ENCODE peak calls at places on chromosomes 13 and 19, in six cellular contexts. One of them, this sample, is unnamed.

GRCh38 chr19:388691-389090 is 20.3 kb downstream of the C2CD4C start:
- DNase-seq in epithelial cell of esophagus: no peak
- DNase-seq in fibroblast of villous mesenchyme: no peak
- DNase-seq in activated naive CD8-positive, alpha-beta T cell treated with anti-CD3 and anti-CD28 coated beads, Interleukin-2, amount 50 U/mL, for 16 hours: no peak
- DNase-seq in ELR: no peak
- DNase-seq in neural crest cell: no peak
- DNase-seq in this sample: no peak

GRCh38 chr19:12946092-12946845 is 607 bp downstream of the RAD23A start:
- DNase-seq in epithelial cell of esophagus: peak
- DNase-seq in fibroblast of villous mesenchyme: peak
- DNase-seq in activated naive CD8-positive, alpha-beta T cell treated with anti-CD3 and anti-CD28 coated beads, Interleukin-2, amount 50 U/mL, for 16 hours: no peak
- DNase-seq in ELR: peak
- DNase-seq in neural crest cell: peak
- DNase-seq in this sample: no peak

GRCh38 chr13:36718146-36718545 is 44.3 kb downstream of the SERTM1 start:
- DNase-seq in epithelial cell of esophagus: peak
- DNase-seq in fibroblast of villous mesenchyme: no peak
- DNase-seq in activated naive CD8-positive, alpha-beta T cell treated with anti-CD3 and anti-CD28 coated beads, Interleukin-2, amount 50 U/mL, for 16 hours: no peak
- DNase-seq in ELR: peak
- DNase-seq in neural crest cell: no peak
- DNase-seq in this sample: no peak

GRCh38 chr13:61833228-61833627 is 417.6 kb upstream of the PCDH20 start:
- DNase-seq in epithelial cell of esophagus: peak
- DNase-seq in fibroblast of villous mesenchyme: no peak
- DNase-seq in activated naive CD8-positive, alpha-beta T cell treated with anti-CD3 and anti-CD28 coated beads, Interleukin-2, amount 50 U/mL, for 16 hours: no peak
- DNase-seq in ELR: no peak
- DNase-seq in neural crest cell: no peak
- DNase-seq in this sample: no peak

GRCh38 chr13:99072356-99072755 is 94.5 kb upstream of the DOCK9 start:
- DNase-seq in epithelial cell of esophagus: no peak
- DNase-seq in fibroblast of villous mesenchyme: no peak
- DNase-seq in activated naive CD8-positive, alpha-beta T cell treated with anti-CD3 and anti-CD28 coated beads, Interleukin-2, amount 50 U/mL, for 16 hours: no peak
- DNase-seq in ELR: no peak
- DNase-seq in neural crest cell: no peak
- DNase-seq in this sample: no peak

GRCh38 chr19:46489445-46490272 is 6.0 kb downstream of the PNMA8B start:
- DNase-seq in epithelial cell of esophagus: peak
- DNase-seq in fibroblast of villous mesenchyme: peak
- DNase-seq in activated naive CD8-positive, alpha-beta T cell treated with anti-CD3 and anti-CD28 coated beads, Interleukin-2, amount 50 U/mL, for 16 hours: no peak
- DNase-seq in ELR: no peak
- DNase-seq in neural crest cell: no peak
- DNase-seq in this sample: peak

GRCh38 chr13:113207890-113208423 is 512 bp downstream of the PCID2 start:
- DNase-seq in epithelial cell of esophagus: peak
- DNase-seq in fibroblast of villous mesenchyme: peak
- DNase-seq in activated naive CD8-positive, alpha-beta T cell treated with anti-CD3 and anti-CD28 coated beads, Interleukin-2, amount 50 U/mL, for 16 hours: no peak
- DNase-seq in ELR: peak
- DNase-seq in neural crest cell: no peak
- DNase-seq in this sample: no peak

GRCh38 chr13:84645196-84646071 is 763.2 kb upstream of the SLITRK1 start:
- DNase-seq in epithelial cell of esophagus: peak
- DNase-seq in fibroblast of villous mesenchyme: no peak
- DNase-seq in activated naive CD8-positive, alpha-beta T cell treated with anti-CD3 and anti-CD28 coated beads, Interleukin-2, amount 50 U/mL, for 16 hours: no peak
- DNase-seq in ELR: no peak
- DNase-seq in neural crest cell: no peak
- DNase-seq in this sample: no peak

GRCh38 chr13:49996166-49996915 is 501 bp upstream of the TRIM13 start:
- DNase-seq in epithelial cell of esophagus: peak
- DNase-seq in fibroblast of villous mesenchyme: peak
- DNase-seq in activated naive CD8-positive, alpha-beta T cell treated with anti-CD3 and anti-CD28 coated beads, Interleukin-2, amount 50 U/mL, for 16 hours: peak
- DNase-seq in ELR: peak
- DNase-seq in neural crest cell: peak
- DNase-seq in this sample: peak

GRCh38 chr19:17680235-17680722 is 7.9 kb downstream of the UNC13A start:
- DNase-seq in epithelial cell of esophagus: peak
- DNase-seq in fibroblast of villous mesenchyme: peak
- DNase-seq in activated naive CD8-positive, alpha-beta T cell treated with anti-CD3 and anti-CD28 coated beads, Interleukin-2, amount 50 U/mL, for 16 hours: no peak
- DNase-seq in ELR: peak
- DNase-seq in neural crest cell: peak
- DNase-seq in this sample: peak

GRCh38 chr13:25214371-25215252 is 42.5 kb upstream of the AMER2 start:
- DNase-seq in epithelial cell of esophagus: peak
- DNase-seq in fibroblast of villous mesenchyme: peak
- DNase-seq in activated naive CD8-positive, alpha-beta T cell treated with anti-CD3 and anti-CD28 coated beads, Interleukin-2, amount 50 U/mL, for 16 hours: no peak
- DNase-seq in ELR: peak
- DNase-seq in neural crest cell: no peak
- DNase-seq in this sample: peak

GRCh38 chr19:932647-933552 is 7.1 kb downstream of the ARID3A start:
- DNase-seq in epithelial cell of esophagus: peak
- DNase-seq in fibroblast of villous mesenchyme: peak
- DNase-seq in activated naive CD8-positive, alpha-beta T cell treated with anti-CD3 and anti-CD28 coated beads, Interleukin-2, amount 50 U/mL, for 16 hours: no peak
- DNase-seq in ELR: peak
- DNase-seq in neural crest cell: peak
- DNase-seq in this sample: no peak

GRCh38 chr19:18044825-18045304 is 36.9 kb downstream of the ARRDC2 start:
- DNase-seq in epithelial cell of esophagus: peak
- DNase-seq in fibroblast of villous mesenchyme: peak
- DNase-seq in activated naive CD8-positive, alpha-beta T cell treated with anti-CD3 and anti-CD28 coated beads, Interleukin-2, amount 50 U/mL, for 16 hours: peak
- DNase-seq in ELR: peak
- DNase-seq in neural crest cell: no peak
- DNase-seq in this sample: peak

GRCh38 chr19:35529241-35530218 is 1.4 kb upstream of the SBSN start:
- DNase-seq in epithelial cell of esophagus: peak
- DNase-seq in fibroblast of villous mesenchyme: no peak
- DNase-seq in activated naive CD8-positive, alpha-beta T cell treated with anti-CD3 and anti-CD28 coated beads, Interleukin-2, amount 50 U/mL, for 16 hours: no peak
- DNase-seq in ELR: no peak
- DNase-seq in neural crest cell: no peak
- DNase-seq in this sample: no peak

GRCh38 chr13:80339841-80340642 is 884 bp downstream of the SPRY2 start:
- DNase-seq in epithelial cell of esophagus: peak
- DNase-seq in fibroblast of villous mesenchyme: peak
- DNase-seq in activated naive CD8-positive, alpha-beta T cell treated with anti-CD3 and anti-CD28 coated beads, Interleukin-2, amount 50 U/mL, for 16 hours: no peak
- DNase-seq in ELR: peak
- DNase-seq in neural crest cell: peak
- DNase-seq in this sample: peak

GRCh38 chr13:40982772-40983171 is 36.3 kb downstream of the ELF1 start:
- DNase-seq in epithelial cell of esophagus: peak
- DNase-seq in fibroblast of villous mesenchyme: peak
- DNase-seq in activated naive CD8-positive, alpha-beta T cell treated with anti-CD3 and anti-CD28 coated beads, Interleukin-2, amount 50 U/mL, for 16 hours: no peak
- DNase-seq in ELR: peak
- DNase-seq in neural crest cell: no peak
- DNase-seq in this sample: peak

GRCh38 chr19:55437410-55437809 is 5.7 kb downstream of the SHISA7 start:
- DNase-seq in epithelial cell of esophagus: peak
- DNase-seq in fibroblast of villous mesenchyme: peak
- DNase-seq in activated naive CD8-positive, alpha-beta T cell treated with anti-CD3 and anti-CD28 coated beads, Interleukin-2, amount 50 U/mL, for 16 hours: no peak
- DNase-seq in ELR: peak
- DNase-seq in neural crest cell: peak
- DNase-seq in this sample: no peak

GRCh38 chr19:2282062-2282861 is at the start of gene PEAK3:
- DNase-seq in epithelial cell of esophagus: no peak
- DNase-seq in fibroblast of villous mesenchyme: peak
- DNase-seq in activated naive CD8-positive, alpha-beta T cell treated with anti-CD3 and anti-CD28 coated beads, Interleukin-2, amount 50 U/mL, for 16 hours: no peak
- DNase-seq in ELR: peak
- DNase-seq in neural crest cell: peak
- DNase-seq in this sample: peak

GRCh38 chr19:4780860-4781259 is 10.7 kb upstream of the FEM1A start:
- DNase-seq in epithelial cell of esophagus: no peak
- DNase-seq in fibroblast of villous mesenchyme: no peak
- DNase-seq in activated naive CD8-positive, alpha-beta T cell treated with anti-CD3 and anti-CD28 coated beads, Interleukin-2, amount 50 U/mL, for 16 hours: no peak
- DNase-seq in ELR: no peak
- DNase-seq in neural crest cell: no peak
- DNase-seq in this sample: no peak

GRCh38 chr13:44874886-44875630 is 114.2 kb downstream of the NUFIP1 start:
- DNase-seq in epithelial cell of esophagus: no peak
- DNase-seq in fibroblast of villous mesenchyme: no peak
- DNase-seq in activated naive CD8-positive, alpha-beta T cell treated with anti-CD3 and anti-CD28 coated beads, Interleukin-2, amount 50 U/mL, for 16 hours: no peak
- DNase-seq in ELR: no peak
- DNase-seq in neural crest cell: no peak
- DNase-seq in this sample: no peak

GRCh38 chr13:30877335-30877734 is 28.7 kb upstream of the MEDAG start:
- DNase-seq in epithelial cell of esophagus: no peak
- DNase-seq in fibroblast of villous mesenchyme: peak
- DNase-seq in activated naive CD8-positive, alpha-beta T cell treated with anti-CD3 and anti-CD28 coated beads, Interleukin-2, amount 50 U/mL, for 16 hours: no peak
- DNase-seq in ELR: no peak
- DNase-seq in neural crest cell: no peak
- DNase-seq in this sample: no peak

GRCh38 chr13:35767256-35767981 is 290.9 kb upstream of the MAB21L1 start:
- DNase-seq in epithelial cell of esophagus: no peak
- DNase-seq in fibroblast of villous mesenchyme: no peak
- DNase-seq in activated naive CD8-positive, alpha-beta T cell treated with anti-CD3 and anti-CD28 coated beads, Interleukin-2, amount 50 U/mL, for 16 hours: no peak
- DNase-seq in ELR: no peak
- DNase-seq in neural crest cell: no peak
- DNase-seq in this sample: no peak

GRCh38 chr13:106617561-106617960 is 49.6 kb upstream of the ARGLU1 start:
- DNase-seq in epithelial cell of esophagus: peak
- DNase-seq in fibroblast of villous mesenchyme: no peak
- DNase-seq in activated naive CD8-positive, alpha-beta T cell treated with anti-CD3 and anti-CD28 coated beads, Interleukin-2, amount 50 U/mL, for 16 hours: no peak
- DNase-seq in ELR: peak
- DNase-seq in neural crest cell: no peak
- DNase-seq in this sample: peak

GRCh38 chr13:68522184-68522583 is 1292.0 kb upstream of the PCDH9 start:
- DNase-seq in epithelial cell of esophagus: no peak
- DNase-seq in fibroblast of villous mesenchyme: no peak
- DNase-seq in activated naive CD8-positive, alpha-beta T cell treated with anti-CD3 and anti-CD28 coated beads, Interleukin-2, amount 50 U/mL, for 16 hours: no peak
- DNase-seq in ELR: no peak
- DNase-seq in neural crest cell: no peak
- DNase-seq in this sample: no peak

GRCh38 chr13:20175406-20175794 is 14.5 kb upstream of the GJA3 start:
- DNase-seq in epithelial cell of esophagus: no peak
- DNase-seq in fibroblast of villous mesenchyme: no peak
- DNase-seq in activated naive CD8-positive, alpha-beta T cell treated with anti-CD3 and anti-CD28 coated beads, Interleukin-2, amount 50 U/mL, for 16 hours: no peak
- DNase-seq in ELR: no peak
- DNase-seq in neural crest cell: no peak
- DNase-seq in this sample: no peak

GRCh38 chr13:94658926-94659649 is 53.3 kb downstream of the SOX21 start:
- DNase-seq in epithelial cell of esophagus: peak
- DNase-seq in fibroblast of villous mesenchyme: no peak
- DNase-seq in activated naive CD8-positive, alpha-beta T cell treated with anti-CD3 and anti-CD28 coated beads, Interleukin-2, amount 50 U/mL, for 16 hours: no peak
- DNase-seq in ELR: peak
- DNase-seq in neural crest cell: no peak
- DNase-seq in this sample: no peak

GRCh38 chr19:18020212-18021067 is 12.5 kb downstream of the ARRDC2 start:
- DNase-seq in epithelial cell of esophagus: no peak
- DNase-seq in fibroblast of villous mesenchyme: peak
- DNase-seq in activated naive CD8-positive, alpha-beta T cell treated with anti-CD3 and anti-CD28 coated beads, Interleukin-2, amount 50 U/mL, for 16 hours: no peak
- DNase-seq in ELR: peak
- DNase-seq in neural crest cell: no peak
- DNase-seq in this sample: peak

GRCh38 chr13:20873348-20873747 is 29.2 kb downstream of the XPO4 start:
- DNase-seq in epithelial cell of esophagus: peak
- DNase-seq in fibroblast of villous mesenchyme: peak
- DNase-seq in activated naive CD8-positive, alpha-beta T cell treated with anti-CD3 and anti-CD28 coated beads, Interleukin-2, amount 50 U/mL, for 16 hours: no peak
- DNase-seq in ELR: peak
- DNase-seq in neural crest cell: no peak
- DNase-seq in this sample: no peak

GRCh38 chr19:15291089-15291488 is 41.2 kb downstream of the BRD4 start:
- DNase-seq in epithelial cell of esophagus: no peak
- DNase-seq in fibroblast of villous mesenchyme: peak
- DNase-seq in activated naive CD8-positive, alpha-beta T cell treated with anti-CD3 and anti-CD28 coated beads, Interleukin-2, amount 50 U/mL, for 16 hours: no peak
- DNase-seq in ELR: peak
- DNase-seq in neural crest cell: no peak
- DNase-seq in this sample: no peak

GRCh38 chr13:110965038-110965754 is 50.3 kb upstream of the ANKRD10 start:
- DNase-seq in epithelial cell of esophagus: peak
- DNase-seq in fibroblast of villous mesenchyme: peak
- DNase-seq in activated naive CD8-positive, alpha-beta T cell treated with anti-CD3 and anti-CD28 coated beads, Interleukin-2, amount 50 U/mL, for 16 hours: no peak
- DNase-seq in ELR: peak
- DNase-seq in neural crest cell: no peak
- DNase-seq in this sample: no peak

GRCh38 chr19:40721140-40721486 is 4.2 kb downstream of the ITPKC start:
- DNase-seq in epithelial cell of esophagus: no peak
- DNase-seq in fibroblast of villous mesenchyme: peak
- DNase-seq in activated naive CD8-positive, alpha-beta T cell treated with anti-CD3 and anti-CD28 coated beads, Interleukin-2, amount 50 U/mL, for 16 hours: no peak
- DNase-seq in ELR: no peak
- DNase-seq in neural crest cell: no peak
- DNase-seq in this sample: no peak

GRCh38 chr13:113612626-113613025 is 28.1 kb downstream of the TFDP1 start:
- DNase-seq in epithelial cell of esophagus: no peak
- DNase-seq in fibroblast of villous mesenchyme: peak
- DNase-seq in activated naive CD8-positive, alpha-beta T cell treated with anti-CD3 and anti-CD28 coated beads, Interleukin-2, amount 50 U/mL, for 16 hours: no peak
- DNase-seq in ELR: no peak
- DNase-seq in neural crest cell: no peak
- DNase-seq in this sample: no peak

GRCh38 chr13:88042489-88042888 is 371.3 kb downstream of the SLITRK5 start:
- DNase-seq in epithelial cell of esophagus: peak
- DNase-seq in fibroblast of villous mesenchyme: no peak
- DNase-seq in activated naive CD8-positive, alpha-beta T cell treated with anti-CD3 and anti-CD28 coated beads, Interleukin-2, amount 50 U/mL, for 16 hours: no peak
- DNase-seq in ELR: peak
- DNase-seq in neural crest cell: no peak
- DNase-seq in this sample: no peak

GRCh38 chr13:104641309-104641708 is 1575.1 kb upstream of the SLC10A2 start:
- DNase-seq in epithelial cell of esophagus: peak
- DNase-seq in fibroblast of villous mesenchyme: no peak
- DNase-seq in activated naive CD8-positive, alpha-beta T cell treated with anti-CD3 and anti-CD28 coated beads, Interleukin-2, amount 50 U/mL, for 16 hours: no peak
- DNase-seq in ELR: peak
- DNase-seq in neural crest cell: no peak
- DNase-seq in this sample: no peak

GRCh38 chr19:7199613-7200533 is 94.3 kb downstream of the INSR start:
- DNase-seq in epithelial cell of esophagus: no peak
- DNase-seq in fibroblast of villous mesenchyme: no peak
- DNase-seq in activated naive CD8-positive, alpha-beta T cell treated with anti-CD3 and anti-CD28 coated beads, Interleukin-2, amount 50 U/mL, for 16 hours: no peak
- DNase-seq in ELR: peak
- DNase-seq in neural crest cell: no peak
- DNase-seq in this sample: no peak